ENCODE peak calls at places on chromosomes 13 and 19, in five cellular contexts. S is CD4-positive, alpha-beta T cell; Q is HT1080; P is cardiac fibroblast; U is NCI-H1105. T is an unnamed sample.
A peak's percentile ranks its signal among the peaks of the same experiment; 100 is the strongest.

GRCh38 chr19:50703915-50704548 is 15.6 kb downstream of the SHANK1 start:
- DNase-seq in S (no peak), Q (peak; percentile 61), P (no peak), U (peak; percentile 26), T (no peak)

GRCh38 chr13:91185294-91185863 is 162.1 kb upstream of the MIR17HG start:
- DNase-seq in S (no peak), Q (peak; percentile 29), P (peak; percentile 6), U (no peak), T (peak; percentile 53)

GRCh38 chr19:46241676-46242075 is 12.1 kb downstream of the IGFL1 start:
- DNase-seq in S (no peak), Q (no peak), P (no peak), U (no peak), T (no peak)

GRCh38 chr13:81377926-81378325 is 1037.0 kb upstream of the SPRY2 start:
- DNase-seq in S (no peak), Q (peak; percentile 57), P (no peak), U (no peak), T (no peak)

GRCh38 chr13:36453518-36453917 is 21.2 kb downstream of the CCNA1 start:
- DNase-seq in S (no peak), Q (no peak), P (peak; percentile 55), U (no peak), T (peak; percentile 59)

GRCh38 chr19:46404039-46404883 is 9.1 kb downstream of the CCDC8 start:
- DNase-seq in S (no peak), Q (no peak), P (no peak), U (no peak), T (no peak)

GRCh38 chr19:7998081-7998480 is 7.4 kb downstream of the ELAVL1 start:
- DNase-seq in S (no peak), Q (no peak), P (no peak), U (no peak), T (no peak)

GRCh38 chr13:71374471-71375041 is 492.4 kb downstream of the DACH1 start:
- DNase-seq in S (no peak), Q (peak; percentile 51), P (peak; percentile 29), U (no peak), T (peak; percentile 23)

GRCh38 chr13:40801255-40802217 is 12.1 kb downstream of the SLC25A15 start:
- DNase-seq in S (no peak), Q (no peak), P (no peak), U (no peak), T (no peak)

GRCh38 chr19:52658595-52658994 is 20.4 kb upstream of the ZNF83 start:
- DNase-seq in S (no peak), Q (no peak), P (no peak), U (no peak), T (no peak)

GRCh38 chr13:113774177-113775107 is 15.4 kb downstream of the TMEM255B start:
- DNase-seq in S (no peak), Q (peak; percentile 80), P (peak; percentile 78), U (no peak), T (no peak)

GRCh38 chr13:31380728-31381127 is 181.0 kb downstream of the B3GLCT start:
- DNase-seq in S (no peak), Q (no peak), P (no peak), U (no peak), T (no peak)

GRCh38 chr13:38697628-38698333 is 10.9 kb downstream of the FREM2 start:
- DNase-seq in S (no peak), Q (peak; percentile 15), P (no peak), U (no peak), T (peak; percentile 17)

GRCh38 chr19:43310221-43310620 is 40.9 kb upstream of the PSG9 start:
- DNase-seq in S (no peak), Q (no peak), P (no peak), U (no peak), T (no peak)

GRCh38 chr19:34766386-34766785 is 6.6 kb downstream of the ZNF599 start:
- DNase-seq in S (no peak), Q (no peak), P (peak; percentile 9), U (no peak), T (peak; percentile 34)

GRCh38 chr13:72205773-72206172 is 338.8 kb upstream of the DACH1 start:
- DNase-seq in S (no peak), Q (peak; percentile 76), P (peak; percentile 5), U (no peak), T (peak; percentile 8)

GRCh38 chr13:113049521-113049941 is 56.1 kb upstream of the F7 start:
- DNase-seq in S (no peak), Q (no peak), P (no peak), U (no peak), T (no peak)

GRCh38 chr13:94114166-94114565 is 365.3 kb downstream of the DCT start:
- DNase-seq in S (no peak), Q (no peak), P (no peak), U (no peak), T (no peak)

GRCh38 chr13:26051231-26052135 is at the start of gene SHISA2:
- DNase-seq in S (peak; percentile 45), Q (peak; percentile 12), P (peak; percentile 56), U (peak; percentile 32), T (peak; percentile 79)

GRCh38 chr19:41755328-41755913 is at the start of gene CEACAM6:
- DNase-seq in S (no peak), Q (no peak), P (no peak), U (no peak), T (no peak)

GRCh38 chr13:60227168-60227567 is 63.4 kb upstream of the DIAPH3 start:
- DNase-seq in S (no peak), Q (peak; percentile 10), P (peak; percentile 6), U (no peak), T (no peak)

GRCh38 chr19:45955905-45956608 is 17.6 kb downstream of the NOVA2 start:
- DNase-seq in S (no peak), Q (peak; percentile 86), P (peak; percentile 88), U (no peak), T (no peak)

GRCh38 chr19:48489608-48490216 is 20.5 kb downstream of the CYTH2 start:
- DNase-seq in S (peak; percentile 71), Q (peak; percentile 53), P (peak; percentile 62), U (peak; percentile 59), T (peak; percentile 58)

GRCh38 chr19:53981408-53981998 is 9.9 kb upstream of the CACNG6 start:
- DNase-seq in S (no peak), Q (no peak), P (no peak), U (no peak), T (no peak)

GRCh38 chr13:110294146-110294545 is 12.8 kb downstream of the COL4A1 start:
- DNase-seq in S (no peak), Q (no peak), P (peak; percentile 87), U (no peak), T (peak; percentile 69)

GRCh38 chr13:28609936-28610335 is 49.0 kb upstream of the POMP start:
- DNase-seq in S (no peak), Q (peak; percentile 71), P (peak; percentile 56), U (no peak), T (peak; percentile 42)

GRCh38 chr13:113832204-113832603 is 31.7 kb downstream of the GAS6 start:
- DNase-seq in S (no peak), Q (no peak), P (no peak), U (no peak), T (no peak)

GRCh38 chr13:77883328-77883727 is 35.3 kb downstream of the EDNRB start:
- DNase-seq in S (no peak), Q (no peak), P (no peak), U (no peak), T (no peak)

GRCh38 chr19:12411893-12412292 is 10.8 kb upstream of the ZNF799 start:
- DNase-seq in S (no peak), Q (no peak), P (no peak), U (no peak), T (no peak)

GRCh38 chr19:41871573-41872383 is 5.3 kb upstream of the CD79A start:
- DNase-seq in S (peak; percentile 54), Q (no peak), P (no peak), U (no peak), T (no peak)

GRCh38 chr19:47232422-47233211 is 1.6 kb upstream of the BBC3 start:
- DNase-seq in S (no peak), Q (peak; percentile 91), P (peak; percentile 81), U (peak; percentile 27), T (peak; percentile 44)

GRCh38 chr19:36110487-36111199 is at the start of gene OVOL3:
- DNase-seq in S (no peak), Q (no peak), P (no peak), U (no peak), T (no peak)

GRCh38 chr19:10836478-10837325 is 690 bp upstream of the TMED1 start:
- DNase-seq in S (no peak), Q (no peak), P (peak; percentile 93), U (peak; percentile 84), T (peak; percentile 90)

GRCh38 chr13:94548382-94549240 is 47.3 kb downstream of the TGDS start:
- DNase-seq in S (peak; percentile 42), Q (no peak), P (peak; percentile 51), U (peak; percentile 39), T (peak; percentile 55)

GRCh38 chr19:6529351-6529750 is 1.5 kb upstream of the TNFSF9 start:
- DNase-seq in S (no peak), Q (no peak), P (no peak), U (no peak), T (no peak)

GRCh38 chr13:112391747-112392146 is 15.6 kb downstream of the SPACA7 start:
- DNase-seq in S (no peak), Q (no peak), P (no peak), U (no peak), T (no peak)

T was measured in choroid plexus epithelial cell.